ENCODE peak calls at places on chromosomes 3 and 15, in four cellular contexts. V, T, U and N are unnamed samples.

GRCh38 chr3:36792342-36792741 is 28.0 kb upstream of the DCLK3 start:
- DNase-seq in U (no peak), V (no peak), T (no peak), N (no peak)

GRCh38 chr3:51711352-51712019 is 4.6 kb downstream of the GRM2 start:
- DNase-seq in U (no peak), V (peak), T (no peak), N (no peak)

GRCh38 chr3:128076783-128077624 is 24.8 kb downstream of the SEC61A1 start:
- DNase-seq in T (no peak), V (peak), U (no peak), N (no peak)

GRCh38 chr3:44999782-45000181 is 23.7 kb downstream of the EXOSC7 start:
- DNase-seq in T (no peak), V (no peak), U (no peak), N (no peak)

GRCh38 chr15:74842581-74843444 is at the start of gene ULK3:
- DNase-seq in U (peak), T (peak), V (peak), N (peak)

GRCh38 chr3:8485141-8485840 is 16.3 kb upstream of the LMCD1 start:
- DNase-seq in U (no peak), T (no peak), V (no peak), N (no peak)

GRCh38 chr15:99408236-99409096 is 157.2 kb downstream of the LRRC28 start:
- DNase-seq in T (no peak), U (no peak), V (no peak), N (no peak)

GRCh38 chr3:120449701-120450216 is 1.0 kb downstream of the FSTL1 start:
- DNase-seq in U (no peak), V (no peak), T (no peak), N (no peak)

GRCh38 chr15:82228750-82229149 is 33.8 kb downstream of the EFL1 start:
- DNase-seq in T (no peak), V (no peak), U (no peak), N (no peak)

GRCh38 chr3:5239602-5240001 is 52.1 kb downstream of the EDEM1 start:
- DNase-seq in U (no peak), T (no peak), V (no peak), N (no peak)

GRCh38 chr3:54772046-54772445 is 155.8 kb downstream of the LRTM1 start:
- DNase-seq in U (no peak), T (no peak), V (no peak), N (no peak)

GRCh38 chr3:15148614-15149013 is 49.7 kb upstream of the RBSN start:
- DNase-seq in T (no peak), U (no peak), V (no peak), N (no peak)

GRCh38 chr3:50189274-50189673 is 2.1 kb upstream of the GNAT1 start:
- DNase-seq in V (no peak), U (peak), T (peak), N (no peak)

GRCh38 chr15:74888716-74889115 is 1.1 kb upstream of the MPI start:
- DNase-seq in U (no peak), V (no peak), T (no peak), N (no peak)

GRCh38 chr3:53766706-53767105 is 79.5 kb downstream of the CHDH start:
- DNase-seq in T (no peak), V (no peak), U (no peak), N (no peak)

GRCh38 chr15:57418640-57419039 is 42.3 kb downstream of the CGNL1 start:
- DNase-seq in U (no peak), T (no peak), V (no peak), N (no peak)

GRCh38 chr3:73503781-73504180 is 121.0 kb downstream of the PDZRN3 start:
- DNase-seq in V (no peak), T (no peak), U (no peak), N (no peak)

GRCh38 chr3:149480326-149481017 is 6.0 kb downstream of the TM4SF4 start:
- DNase-seq in U (peak), V (no peak), T (peak), N (peak)

GRCh38 chr3:151319613-151320012 is 3.0 kb upstream of the GPR87 start:
- DNase-seq in T (no peak), U (no peak), V (no peak), N (no peak)

GRCh38 chr15:75036269-75036668 is 12.9 kb downstream of the PPCDC start:
- DNase-seq in T (no peak), V (no peak), U (peak), N (peak)

GRCh38 chr3:141261472-141262171 is 30.0 kb downstream of the PXYLP1 start:
- DNase-seq in V (no peak), U (peak), T (no peak), N (no peak)

GRCh38 chr3:71509024-71509423 is 74.5 kb downstream of the FOXP1 start:
- DNase-seq in T (no peak), U (no peak), V (no peak), N (no peak)

GRCh38 chr3:124201786-124202185 is 209.9 kb upstream of the ROPN1 start:
- DNase-seq in T (no peak), U (no peak), V (no peak), N (no peak)

GRCh38 chr3:124363451-124363850 is 366.8 kb upstream of the UMPS start:
- DNase-seq in V (no peak), U (no peak), T (peak), N (no peak)

GRCh38 chr3:38151667-38152265 is 13.3 kb downstream of the MYD88 start:
- DNase-seq in V (no peak), U (no peak), T (no peak), N (peak)

GRCh38 chr3:69936266-69936665 is 63.3 kb upstream of the SAMMSON start:
- DNase-seq in V (no peak), T (no peak), U (no peak), N (no peak)

GRCh38 chr3:163726125-163726524 is 1352.2 kb downstream of the SI start:
- DNase-seq in T (no peak), U (no peak), V (no peak), N (no peak)

GRCh38 chr15:63942486-63943365 is 103.6 kb downstream of the DAPK2 start:
- DNase-seq in U (no peak), T (no peak), V (no peak), N (no peak)

GRCh38 chr15:99438691-99439523 is 126.9 kb upstream of the MEF2A start:
- DNase-seq in V (peak), T (no peak), U (no peak), N (no peak)

GRCh38 chr3:47865192-47865591 is 62.3 kb downstream of the DHX30 start:
- DNase-seq in U (no peak), V (no peak), T (no peak), N (no peak)

GRCh38 chr15:42110367-42110766 is 16.0 kb upstream of the PLA2G4D start:
- DNase-seq in U (no peak), T (no peak), V (no peak), N (no peak)